ENCODE peak calls at places on chromosomes 11 and 22, in eight cellular contexts. One of them, this sample, is unnamed.

GRCh38 chr22:36787594-36787993 is 11.7 kb upstream of the IFT27 start:
- DNase-seq in H4: no peak
- DNase-seq in SJSA1: no peak
- DNase-seq in kidney: no peak
- DNase-seq in HCEC 1CT: no peak
- DNase-seq in MCF 10A: no peak
- DNase-seq in activated effector memory CD4-positive, alpha-beta T cell treated with Interleukin-2 at 50 U/mL for 16 hours: no peak
- DNase-seq in NCI-H460: no peak
- DNase-seq in this sample: no peak

GRCh38 chr11:118132385-118133151 is 20.1 kb downstream of the SCN4B start:
- DNase-seq in activated effector memory CD4-positive, alpha-beta T cell treated with Interleukin-2 at 50 U/mL for 16 hours: no peak
- DNase-seq in SJSA1: no peak
- DNase-seq in HCEC 1CT: no peak
- DNase-seq in H4: no peak
- DNase-seq in MCF 10A: peak
- DNase-seq in kidney: no peak
- DNase-seq in NCI-H460: no peak
- DNase-seq in this sample: no peak

GRCh38 chr11:75204685-75205667 is 35.6 kb upstream of the TPBGL start:
- DNase-seq in activated effector memory CD4-positive, alpha-beta T cell treated with Interleukin-2 at 50 U/mL for 16 hours: peak
- DNase-seq in HCEC 1CT: peak
- DNase-seq in SJSA1: peak
- DNase-seq in H4: peak
- DNase-seq in kidney: peak
- DNase-seq in NCI-H460: peak
- DNase-seq in MCF 10A: peak
- DNase-seq in this sample: peak

GRCh38 chr11:71936825-71937224 is 8.0 kb downstream of the RNF121 start:
- DNase-seq in kidney: no peak
- DNase-seq in HCEC 1CT: peak
- DNase-seq in activated effector memory CD4-positive, alpha-beta T cell treated with Interleukin-2 at 50 U/mL for 16 hours: no peak
- DNase-seq in SJSA1: no peak
- DNase-seq in MCF 10A: no peak
- DNase-seq in NCI-H460: no peak
- DNase-seq in H4: no peak
- DNase-seq in this sample: no peak

GRCh38 chr11:128453444-128454336 is 133.7 kb downstream of the ETS1 start:
- DNase-seq in MCF 10A: peak
- DNase-seq in H4: peak
- DNase-seq in activated effector memory CD4-positive, alpha-beta T cell treated with Interleukin-2 at 50 U/mL for 16 hours: no peak
- DNase-seq in HCEC 1CT: peak
- DNase-seq in SJSA1: peak
- DNase-seq in NCI-H460: no peak
- DNase-seq in kidney: peak
- DNase-seq in this sample: no peak

GRCh38 chr22:37176464-37177061 is 11.5 kb downstream of the C1QTNF6 start:
- DNase-seq in kidney: peak
- DNase-seq in MCF 10A: peak
- DNase-seq in NCI-H460: no peak
- DNase-seq in SJSA1: no peak
- DNase-seq in HCEC 1CT: peak
- DNase-seq in H4: no peak
- DNase-seq in activated effector memory CD4-positive, alpha-beta T cell treated with Interleukin-2 at 50 U/mL for 16 hours: no peak
- DNase-seq in this sample: no peak

GRCh38 chr11:1919428-1920127 is at the start of gene TNNT3:
- DNase-seq in H4: no peak
- DNase-seq in HCEC 1CT: no peak
- DNase-seq in SJSA1: no peak
- DNase-seq in NCI-H460: no peak
- DNase-seq in kidney: no peak
- DNase-seq in activated effector memory CD4-positive, alpha-beta T cell treated with Interleukin-2 at 50 U/mL for 16 hours: no peak
- DNase-seq in MCF 10A: no peak
- DNase-seq in this sample: no peak

GRCh38 chr11:45042560-45042959 is 91.9 kb upstream of the TP53I11 start:
- DNase-seq in activated effector memory CD4-positive, alpha-beta T cell treated with Interleukin-2 at 50 U/mL for 16 hours: no peak
- DNase-seq in H4: peak
- DNase-seq in HCEC 1CT: peak
- DNase-seq in NCI-H460: no peak
- DNase-seq in MCF 10A: peak
- DNase-seq in SJSA1: no peak
- DNase-seq in kidney: no peak
- DNase-seq in this sample: no peak

GRCh38 chr11:121489823-121490222 is 37.1 kb upstream of the SORL1-AS1 start:
- DNase-seq in kidney: no peak
- DNase-seq in NCI-H460: no peak
- DNase-seq in activated effector memory CD4-positive, alpha-beta T cell treated with Interleukin-2 at 50 U/mL for 16 hours: no peak
- DNase-seq in HCEC 1CT: no peak
- DNase-seq in MCF 10A: no peak
- DNase-seq in H4: no peak
- DNase-seq in SJSA1: no peak
- DNase-seq in this sample: no peak

GRCh38 chr11:59264736-59265135 is 52.0 kb upstream of the MPEG1 start:
- DNase-seq in H4: no peak
- DNase-seq in activated effector memory CD4-positive, alpha-beta T cell treated with Interleukin-2 at 50 U/mL for 16 hours: no peak
- DNase-seq in NCI-H460: no peak
- DNase-seq in MCF 10A: no peak
- DNase-seq in kidney: no peak
- DNase-seq in SJSA1: no peak
- DNase-seq in HCEC 1CT: no peak
- DNase-seq in this sample: no peak

GRCh38 chr22:44940121-44940520 is 69.7 kb downstream of the PHF21B start:
- DNase-seq in activated effector memory CD4-positive, alpha-beta T cell treated with Interleukin-2 at 50 U/mL for 16 hours: no peak
- DNase-seq in kidney: peak
- DNase-seq in H4: no peak
- DNase-seq in MCF 10A: no peak
- DNase-seq in SJSA1: no peak
- DNase-seq in HCEC 1CT: no peak
- DNase-seq in NCI-H460: no peak
- DNase-seq in this sample: no peak

GRCh38 chr22:49847751-49848689 is 5.6 kb upstream of the ZBED4 start:
- DNase-seq in MCF 10A: no peak
- DNase-seq in HCEC 1CT: no peak
- DNase-seq in kidney: peak
- DNase-seq in H4: no peak
- DNase-seq in activated effector memory CD4-positive, alpha-beta T cell treated with Interleukin-2 at 50 U/mL for 16 hours: no peak
- DNase-seq in SJSA1: no peak
- DNase-seq in NCI-H460: no peak
- DNase-seq in this sample: no peak

GRCh38 chr22:27252282-27253049 is 549.1 kb downstream of the MN1 start:
- DNase-seq in NCI-H460: peak
- DNase-seq in MCF 10A: peak
- DNase-seq in activated effector memory CD4-positive, alpha-beta T cell treated with Interleukin-2 at 50 U/mL for 16 hours: no peak
- DNase-seq in H4: peak
- DNase-seq in HCEC 1CT: peak
- DNase-seq in SJSA1: no peak
- DNase-seq in kidney: no peak
- DNase-seq in this sample: no peak

GRCh38 chr22:33896154-33896800 is 24.0 kb downstream of the LARGE1 start:
- DNase-seq in H4: no peak
- DNase-seq in SJSA1: no peak
- DNase-seq in NCI-H460: no peak
- DNase-seq in MCF 10A: no peak
- DNase-seq in activated effector memory CD4-positive, alpha-beta T cell treated with Interleukin-2 at 50 U/mL for 16 hours: no peak
- DNase-seq in HCEC 1CT: no peak
- DNase-seq in kidney: no peak
- DNase-seq in this sample: no peak

GRCh38 chr11:126297004-126297403 is 6.9 kb upstream of the DCPS start:
- DNase-seq in SJSA1: no peak
- DNase-seq in MCF 10A: no peak
- DNase-seq in NCI-H460: no peak
- DNase-seq in HCEC 1CT: no peak
- DNase-seq in H4: no peak
- DNase-seq in activated effector memory CD4-positive, alpha-beta T cell treated with Interleukin-2 at 50 U/mL for 16 hours: no peak
- DNase-seq in kidney: no peak
- DNase-seq in this sample: no peak

GRCh38 chr11:66564538-66564937 is 3.9 kb downstream of the CTSF start:
- DNase-seq in kidney: no peak
- DNase-seq in HCEC 1CT: no peak
- DNase-seq in activated effector memory CD4-positive, alpha-beta T cell treated with Interleukin-2 at 50 U/mL for 16 hours: no peak
- DNase-seq in H4: no peak
- DNase-seq in MCF 10A: no peak
- DNase-seq in SJSA1: no peak
- DNase-seq in NCI-H460: no peak
- DNase-seq in this sample: no peak

GRCh38 chr11:59550368-59550841 is 39.1 kb downstream of the OR4D9 start:
- DNase-seq in H4: peak
- DNase-seq in kidney: peak
- DNase-seq in activated effector memory CD4-positive, alpha-beta T cell treated with Interleukin-2 at 50 U/mL for 16 hours: peak
- DNase-seq in SJSA1: peak
- DNase-seq in NCI-H460: peak
- DNase-seq in HCEC 1CT: peak
- DNase-seq in MCF 10A: peak
- DNase-seq in this sample: peak

This sample was measured in CD8-positive, alpha-beta T cell.